ENCODE peak calls at places on chromosomes 6 and 20, in six cellular contexts. N, Q, E, V, A and R are unnamed samples.

GRCh38 chr6:50452001-50452400 is 261.3 kb upstream of the TFAP2D start:
- DNase-seq in E (no peak), V (no peak), Q (no peak), A (no peak), N (no peak), R (no peak)

GRCh38 chr20:60648556-60648955 is 603.5 kb upstream of the CDH4 start:
- DNase-seq in N (no peak), E (no peak), Q (no peak), V (no peak), A (no peak), R (no peak)

GRCh38 chr20:58555078-58555765 is 40.0 kb upstream of the APCDD1L start:
- DNase-seq in E (no peak), Q (no peak), V (no peak), N (no peak), A (no peak), R (no peak)

GRCh38 chr6:109359248-109359647 is 23.0 kb downstream of the CD164 start:
- DNase-seq in A (no peak), Q (no peak), N (no peak), V (no peak), E (no peak), R (no peak)

GRCh38 chr20:31870703-31871601 is 518 bp downstream of the TTLL9 start:
- DNase-seq in V (no peak), N (no peak), A (no peak), E (no peak), Q (no peak), R (no peak)

GRCh38 chr6:100455230-100456124 is 9.2 kb downstream of the SIM1 start:
- DNase-seq in N (no peak), Q (no peak), E (no peak), V (no peak), A (no peak), R (no peak)

GRCh38 chr6:108711094-108711493 is 137.1 kb upstream of the ARMC2 start:
- DNase-seq in N (no peak), E (no peak), Q (no peak), V (no peak), A (no peak), R (no peak)

GRCh38 chr6:43610431-43610830 is 18.6 kb downstream of the GTPBP2 start:
- DNase-seq in N (no peak), E (no peak), A (no peak), V (no peak), Q (no peak), R (no peak)

GRCh38 chr20:53608071-53608455 is 14.4 kb upstream of the ZNF217 start:
- DNase-seq in Q (no peak), A (no peak), E (no peak), N (no peak), V (no peak), R (no peak)

GRCh38 chr20:38222231-38222922 is 38.2 kb downstream of the KIAA1755 start:
- DNase-seq in E (peak; percentile 83), N (peak; percentile 71), A (peak; percentile 36), V (peak; percentile 84), Q (no peak), R (peak; percentile 67)

GRCh38 chr6:125513978-125514377 is 212.2 kb upstream of the HDDC2 start:
- DNase-seq in N (no peak), E (no peak), Q (no peak), A (no peak), V (no peak), R (no peak)

GRCh38 chr6:4153514-4153985 is 18.2 kb upstream of the ECI2 start:
- DNase-seq in A (no peak), N (no peak), E (no peak), Q (no peak), V (no peak), R (no peak)

GRCh38 chr6:89630488-89630887 is 8.1 kb downstream of the LYRM2 start:
- DNase-seq in A (no peak), Q (no peak), N (no peak), V (no peak), E (no peak), R (no peak)

GRCh38 chr6:151723152-151723551 is 84.3 kb upstream of the ESR1 start:
- DNase-seq in A (no peak), N (no peak), Q (no peak), V (no peak), E (no peak), R (no peak)

GRCh38 chr6:38262041-38262440 is 377.7 kb downstream of the BTBD9 start:
- DNase-seq in E (no peak), A (no peak), N (peak; percentile 57), Q (no peak), V (no peak), R (peak; percentile 97)

GRCh38 chr6:132190097-132190814 is 211.0 kb downstream of the MOXD1 start:
- DNase-seq in N (no peak), V (no peak), A (peak; percentile 3), Q (no peak), E (no peak), R (no peak)

GRCh38 chr20:62305765-62306431 is 3.1 kb downstream of the ADRM1 start:
- DNase-seq in E (no peak), A (no peak), N (no peak), Q (no peak), V (no peak), R (no peak)

GRCh38 chr6:169961772-169962561 is 210.5 kb downstream of the ERMARD start:
- DNase-seq in A (no peak), V (peak; percentile 32), Q (no peak), E (no peak), N (no peak), R (no peak)

GRCh38 chr20:4014031-4014474 is 1.3 kb downstream of the RNF24 start:
- DNase-seq in A (peak; percentile 68), E (peak; percentile 12), Q (no peak), V (peak; percentile 61), N (peak; percentile 87), R (no peak)

GRCh38 chr6:113732384-113732966 is 124.7 kb upstream of the MARCKS start:
- DNase-seq in N (peak; percentile 24), A (no peak), V (peak; percentile 40), E (no peak), Q (no peak), R (no peak)

GRCh38 chr6:88520445-88520844 is 354.3 kb upstream of the CNR1 start:
- DNase-seq in E (no peak), N (no peak), A (no peak), V (peak; percentile 9), Q (no peak), R (no peak)

GRCh38 chr6:117387454-117387974 is 38.2 kb downstream of the ROS1 start:
- DNase-seq in N (no peak), A (no peak), Q (no peak), V (no peak), E (no peak), R (no peak)

GRCh38 chr20:45229264-45230056 is 8.3 kb downstream of the SEMG2 start:
- DNase-seq in Q (no peak), E (peak; percentile 65), N (peak; percentile 26), A (peak; percentile 60), V (peak; percentile 12), R (peak; percentile 54)

GRCh38 chr20:12875510-12875909 is 133.3 kb upstream of the SPTLC3 start:
- DNase-seq in E (no peak), N (peak; percentile 35), V (no peak), Q (no peak), A (no peak), R (no peak)

DNA sequence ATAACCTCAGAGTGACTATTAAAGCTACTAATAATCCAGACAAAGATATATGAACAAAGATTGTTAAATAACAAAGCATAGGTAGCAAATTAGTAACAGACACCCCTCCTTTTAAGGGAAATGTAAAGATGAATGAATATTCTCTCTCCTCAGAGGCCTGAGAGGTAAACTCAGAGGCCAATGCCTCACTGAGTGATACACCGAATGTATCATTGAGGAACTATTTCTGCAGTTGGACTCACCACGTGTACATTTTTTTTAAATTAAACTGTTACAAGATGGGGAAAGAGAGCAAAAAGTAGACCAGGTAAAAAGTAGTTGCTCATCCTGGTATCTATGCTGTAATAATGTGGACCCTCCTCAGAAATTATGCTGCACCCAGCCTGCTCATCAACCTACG is 72.3 kb upstream of the IPCEF1 start:
- DNase-seq in N (no peak), Q (no peak), E (no peak), V (no peak), A (no peak), R (no peak)
- TF ChIP-seq JUND in N (no peak), Q (no peak), E (no peak), V (no peak), A (no peak), R (no peak)

DNA sequence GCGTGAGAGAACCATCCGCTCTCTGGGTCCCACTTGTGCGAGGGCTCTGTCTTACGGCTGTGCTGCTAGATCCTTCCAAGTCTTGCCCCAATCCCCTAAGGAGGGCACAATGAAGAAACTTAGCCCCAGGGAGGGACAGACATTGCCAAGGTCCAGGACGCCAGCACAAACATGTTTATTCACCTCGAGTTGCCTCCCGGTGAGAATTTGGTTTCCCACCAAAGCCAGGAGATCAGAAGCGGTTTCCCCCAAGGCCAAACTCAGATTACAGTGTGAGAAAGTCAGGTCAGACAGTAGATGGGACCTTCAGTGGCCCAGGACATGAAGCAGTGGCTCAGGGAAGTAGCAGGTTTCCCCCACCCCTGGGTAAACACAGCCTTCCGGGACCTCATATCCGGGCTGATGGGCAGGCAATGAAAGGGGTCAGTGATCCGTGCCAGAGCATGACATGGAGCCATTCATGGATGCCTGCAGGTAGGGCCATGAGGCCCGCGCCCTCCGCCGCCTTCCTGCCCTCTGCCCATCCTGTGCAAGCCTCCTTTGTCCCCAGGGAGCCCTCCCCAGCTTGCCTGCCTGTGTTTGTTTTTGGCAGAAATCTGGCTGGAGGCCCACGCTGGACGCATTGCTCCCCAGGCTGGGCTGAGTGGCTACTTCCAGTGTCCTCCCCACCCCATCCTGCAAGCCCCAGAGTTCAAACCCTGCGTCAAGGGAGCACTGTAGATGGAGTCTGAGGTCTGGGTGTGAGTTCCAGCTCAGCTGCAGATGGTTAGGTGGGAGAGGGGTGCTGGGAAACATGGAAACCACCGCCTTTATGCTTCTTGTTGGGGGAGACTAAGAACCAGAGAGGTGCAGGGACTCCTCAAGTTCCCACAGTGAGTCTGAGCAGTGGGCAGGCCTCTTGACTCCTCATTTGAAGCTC is 2.0 kb downstream of the BPIFB2 start:
- DNase-seq in Q (no peak), N (peak; percentile 99), A (no peak), E (no peak), V (no peak), R (peak; percentile 44)
- TF ChIP-seq JUND in Q (no peak), N (peak; percentile 84), A (no peak), E (no peak), V (no peak), R (no peak)

DNA sequence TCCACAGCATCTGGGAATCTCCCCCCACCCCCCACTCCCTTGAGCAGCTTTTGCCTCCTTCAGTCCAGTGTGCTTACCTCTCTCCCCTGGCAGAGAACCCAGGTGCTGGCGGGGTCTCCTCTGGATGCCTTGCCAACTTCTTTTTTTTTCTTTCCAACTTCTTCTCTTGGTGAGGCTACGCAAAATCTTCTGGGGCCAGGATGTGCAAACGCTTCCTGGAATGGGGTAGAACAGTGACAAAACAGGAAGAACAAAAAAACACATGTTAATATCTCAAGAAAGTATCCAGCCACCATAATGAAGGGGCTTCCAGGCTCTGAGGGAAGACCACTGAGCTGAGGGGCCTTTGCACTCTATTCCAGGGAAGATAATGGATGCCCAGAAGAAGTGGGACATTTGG is 53.9 kb upstream of the DDR1 start:
- DNase-seq in V (no peak), A (no peak), Q (no peak), E (no peak), N (no peak), R (no peak)
- TF ChIP-seq JUND in V (no peak), A (no peak), Q (no peak), E (no peak), N (no peak), R (no peak)

DNA sequence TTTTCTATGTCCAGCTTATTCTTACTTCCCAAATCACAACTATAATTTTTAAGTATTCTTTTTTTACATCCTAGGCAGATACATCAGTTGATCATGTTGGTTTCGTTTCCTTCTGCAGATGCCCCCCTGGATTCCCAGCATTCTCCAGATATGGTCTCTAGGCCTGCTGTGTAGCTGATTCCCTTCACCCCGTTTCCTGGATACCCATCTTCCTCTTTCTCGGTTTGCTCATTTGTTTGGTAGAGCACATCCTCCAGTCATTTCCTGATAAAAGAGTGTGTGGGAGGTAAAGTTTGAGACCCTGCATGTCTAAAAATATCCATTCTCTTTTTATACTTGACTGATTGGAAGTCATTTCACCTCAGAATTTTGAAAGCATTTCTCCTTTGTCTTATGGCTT is 66.4 kb downstream of the ANKS1A start:
- DNase-seq in A (no peak), V (no peak), Q (no peak), E (no peak), N (no peak), R (no peak)
- TF ChIP-seq JUND in A (no peak), V (no peak), Q (no peak), E (no peak), N (no peak), R (no peak)